ENCODE peak calls at places on chromosome 20, in ten cellular contexts. J is right atrium auricular region, V is mucosa of descending colon, W is GM23338, S is A549, D is AG04450, A is foreskin fibroblast, C is endothelial cell of umbilical vein, K is fibroblast of mammary gland, F is choroid plexus epithelial cell. Y is an unnamed sample.

GRCh38 chr20:48704761-48705160 is 123.0 kb downstream of the PREX1 start:
- DNase-seq in J (no peak), V (no peak), W (no peak), S (no peak), D (no peak), A (no peak), C (no peak), K (no peak), F (no peak), Y (no peak)

GRCh38 chr20:17845701-17846475 is 122.7 kb downstream of the SNX5 start:
- DNase-seq in J (no peak), V (peak; percentile 68), W (no peak), S (no peak), D (no peak), A (peak; percentile 39), C (no peak), K (no peak), F (no peak), Y (no peak)

GRCh38 chr20:46820682-46821081 is 74.0 kb upstream of the EYA2 start:
- DNase-seq in J (no peak), V (peak; percentile 74), W (no peak), S (no peak), D (no peak), A (no peak), C (no peak), K (no peak), F (peak; percentile 14), Y (no peak)

GRCh38 chr20:43751167-43752050 is 24.6 kb upstream of the GTSF1L start:
- DNase-seq in J (no peak), V (no peak), W (no peak), S (no peak), D (peak; percentile 66), A (peak; percentile 80), C (no peak), K (peak; percentile 94), F (peak; percentile 92), Y (peak; percentile 93)

GRCh38 chr20:57399587-57400261 is 8.5 kb downstream of the RBM38 start:
- DNase-seq in J (no peak), V (no peak), W (no peak), S (no peak), D (no peak), A (peak; percentile 61), C (no peak), K (no peak), F (peak; percentile 11), Y (no peak)

GRCh38 chr20:45406260-45407066 is 1.6 kb upstream of the DBNDD2 start:
- DNase-seq in J (peak; percentile 68), V (peak; percentile 89), W (peak; percentile 85), S (no peak), D (no peak), A (peak; percentile 64), C (peak; percentile 35), K (peak; percentile 30), F (no peak), Y (peak; percentile 3)

GRCh38 chr20:47205577-47206123 is 150.8 kb downstream of the ZMYND8 start:
- DNase-seq in J (peak; percentile 83), V (peak; percentile 21), W (peak; percentile 74), S (peak; percentile 36), D (peak; percentile 59), A (peak; percentile 93), C (peak; percentile 64), K (peak; percentile 86), F (peak; percentile 88), Y (peak; percentile 68)

GRCh38 chr20:57807418-57808265 is 97.8 kb upstream of the PMEPA1 start:
- DNase-seq in J (no peak), V (no peak), W (no peak), S (no peak), D (no peak), A (no peak), C (no peak), K (no peak), F (no peak), Y (no peak)

GRCh38 chr20:19785173-19785799 is 27.2 kb downstream of the RIN2 start:
- DNase-seq in J (no peak), V (no peak), W (no peak), S (no peak), D (no peak), A (peak; percentile 41), C (no peak), K (peak; percentile 61), F (peak; percentile 69), Y (peak; percentile 44)

GRCh38 chr20:7971536-7972285 is 31.5 kb upstream of the HAO1 start:
- DNase-seq in J (no peak), V (no peak), W (no peak), S (no peak), D (no peak), A (peak; percentile 53), C (no peak), K (peak; percentile 28), F (no peak), Y (no peak)

GRCh38 chr20:46939031-46939430 is 44.4 kb downstream of the EYA2 start:
- DNase-seq in J (no peak), V (no peak), W (peak; percentile 82), S (peak; percentile 56), D (no peak), A (no peak), C (peak; percentile 1), K (peak; percentile 43), F (peak; percentile 33), Y (no peak)

GRCh38 chr20:41692479-41693135 is 74.4 kb upstream of the CHD6 start:
- DNase-seq in J (peak; percentile 92), V (peak; percentile 82), W (peak; percentile 97), S (peak; percentile 19), D (no peak), A (peak; percentile 83), C (peak; percentile 67), K (peak; percentile 62), F (peak; percentile 75), Y (peak; percentile 73)

GRCh38 chr20:41697861-41698559 is 79.8 kb upstream of the CHD6 start:
- DNase-seq in J (no peak), V (peak; percentile 45), W (peak; percentile 77), S (no peak), D (no peak), A (peak; percentile 65), C (peak; percentile 36), K (peak; percentile 49), F (peak; percentile 63), Y (peak; percentile 40)

GRCh38 chr20:41696428-41696827 is 78.3 kb upstream of the CHD6 start:
- DNase-seq in J (no peak), V (no peak), W (no peak), S (no peak), D (no peak), A (peak; percentile 4), C (no peak), K (peak; percentile 30), F (no peak), Y (no peak)

GRCh38 chr20:41693136-41693979 is 75.2 kb upstream of the CHD6 start:
- DNase-seq in J (peak; percentile 90), V (peak; percentile 84), W (peak; percentile 94), S (peak; percentile 60), D (peak; percentile 70), A (peak; percentile 94), C (peak; percentile 89), K (peak; percentile 89), F (peak; percentile 94), Y (peak; percentile 90)

DNA sequence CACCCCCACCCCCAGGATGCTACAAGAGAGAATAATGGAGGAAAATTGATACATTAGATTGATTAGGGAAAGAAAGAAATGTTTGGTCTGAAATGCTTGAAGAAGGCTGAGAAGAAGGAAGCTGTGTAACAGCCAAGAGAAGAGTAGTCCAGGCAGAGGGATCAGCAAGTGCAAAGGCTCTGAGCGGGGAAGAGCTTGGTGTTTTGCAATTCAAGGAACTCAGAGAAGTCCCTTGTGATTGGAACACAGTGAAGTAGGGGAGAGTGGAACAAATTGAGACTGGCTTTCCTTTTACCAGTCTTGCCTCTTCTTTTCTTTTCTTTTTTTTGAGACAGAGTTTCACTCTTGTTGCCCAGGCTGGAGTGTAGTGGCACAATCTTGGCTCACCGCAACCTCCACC is 76.6 kb upstream of the CHD6 start:
- DNase-seq in J (no peak), V (no peak), W (no peak), S (no peak), D (no peak), A (no peak), C (no peak), K (no peak), F (no peak), Y (no peak)
- H3K4me3 ChIP-seq in J (no peak overlapping the region), V (no peak overlapping the region), W (peak overlapping the region; percentile 66), S (no peak overlapping the region), D (no peak overlapping the region), A (no peak overlapping the region), C (no peak overlapping the region), K (no peak overlapping the region), F (no peak overlapping the region), Y (no peak overlapping the region)

GRCh38 chr20:23035731-23036130 is 619 bp downstream of the SSTR4 start:
- DNase-seq in J (no peak), V (no peak), W (no peak), S (no peak), D (no peak), A (no peak), C (no peak), K (no peak), F (no peak), Y (no peak)
- H3K4me3 ChIP-seq in J (no peak overlapping the region), V (no peak overlapping the region), W (peak overlapping the region; percentile 54), S (peak overlapping the region; percentile 33), D (no peak overlapping the region), A (no peak overlapping the region), C (no peak overlapping the region), K (no peak overlapping the region), F (no peak overlapping the region), Y (no peak overlapping the region)

GRCh38 chr20:63007472-63007721 is 633 bp upstream of the BHLHE23 start:
- DNase-seq in J (no peak), V (no peak), W (no peak), S (no peak), D (no peak), A (no peak), C (no peak), K (no peak), F (no peak), Y (no peak)
- H3K4me3 ChIP-seq in J (peak overlapping the region; percentile 30), V (no peak overlapping the region), W (peak overlapping the region; percentile 63), S (no peak overlapping the region), D (no peak overlapping the region), A (no peak overlapping the region), C (no peak overlapping the region), K (no peak overlapping the region), F (no peak overlapping the region), Y (no peak overlapping the region)

GRCh38 chr20:1803216-1804128 is 91.7 kb upstream of the SIRPA start:
- DNase-seq in J (peak; percentile 71), V (peak; percentile 56), W (peak; percentile 93), S (no peak), D (no peak), A (peak; percentile 80), C (peak; percentile 72), K (peak; percentile 54), F (peak; percentile 69), Y (peak; percentile 57)

GRCh38 chr20:1805161-1805581 is 90.0 kb upstream of the SIRPA start:
- DNase-seq in J (peak; percentile 57), V (no peak), W (peak; percentile 54), S (no peak), D (no peak), A (no peak), C (no peak), K (no peak), F (no peak), Y (no peak)

GRCh38 chr20:1802385-1803215 is 92.6 kb upstream of the SIRPA start:
- DNase-seq in J (peak; percentile 81), V (peak; percentile 65), W (peak; percentile 86), S (peak; percentile 78), D (no peak), A (peak; percentile 85), C (peak; percentile 76), K (peak; percentile 66), F (peak; percentile 58), Y (peak; percentile 70)

GRCh38 chr20:1804554-1804956 is 90.7 kb upstream of the SIRPA start:
- DNase-seq in J (peak; percentile 56), V (no peak), W (no peak), S (no peak), D (no peak), A (no peak), C (no peak), K (no peak), F (no peak), Y (no peak)

GRCh38 chr20:1804129-1804503 is 91.1 kb upstream of the SIRPA start:
- DNase-seq in J (no peak), V (no peak), W (no peak), S (no peak), D (no peak), A (no peak), C (no peak), K (no peak), F (no peak), Y (no peak)
- H3K4me3 ChIP-seq in J (no peak overlapping the region), V (no peak overlapping the region), W (peak overlapping the region; percentile 63), S (no peak overlapping the region), D (peak overlapping the region; percentile 58), A (no peak overlapping the region), C (no peak overlapping the region), K (no peak overlapping the region), F (no peak overlapping the region), Y (no peak overlapping the region)